ENCODE peak calls at places on chromosome 7, in five cellular contexts. E is CD8-positive, alpha-beta T cell; X is activated effector memory CD4-positive, alpha-beta T cell treated with Interleukin-2 at 50 U/mL for 16 hours; V is amniotic stem cell; G is astrocyte of the spinal cord. R is an unnamed sample.

GRCh38 chr7:16178069-16178468 is 243.3 kb downstream of the CRPPA start:
- DNase-seq in E (no peak), X (no peak), V (no peak), G (no peak), R (no peak)

GRCh38 chr7:113217314-113217713 is 99.0 kb upstream of the SMIM30 start:
- DNase-seq in E (no peak), X (no peak), V (no peak), G (no peak), R (no peak)

GRCh38 chr7:103113164-103113563 is 35.7 kb downstream of the NAPEPLD start:
- DNase-seq in E (no peak), X (no peak), V (peak; percentile 32), G (peak; percentile 96), R (no peak)

GRCh38 chr7:1693419-1693990 is 23.4 kb downstream of the ELFN1 start:
- DNase-seq in E (no peak), X (no peak), V (no peak), G (no peak), R (no peak)

GRCh38 chr7:98027342-98028033 is 37.5 kb upstream of the OCM2 start:
- DNase-seq in E (no peak), X (no peak), V (no peak), G (no peak), R (no peak)

GRCh38 chr7:48074231-48074654 is 14.8 kb upstream of the UPP1 start:
- DNase-seq in E (no peak), X (no peak), V (no peak), G (no peak), R (no peak)

GRCh38 chr7:140719711-140720110 is 23.2 kb downstream of the NDUFB2 start:
- DNase-seq in E (no peak), X (no peak), V (no peak), G (peak; percentile 11), R (no peak)

GRCh38 chr7:70432567-70433001 is 699.4 kb upstream of the GALNT17 start:
- DNase-seq in E (no peak), X (no peak), V (no peak), G (no peak), R (no peak)

GRCh38 chr7:157318015-157318706 is 18.6 kb upstream of the DNAJB6 start:
- DNase-seq in E (no peak), X (no peak), V (no peak), G (peak; percentile 22), R (no peak)

GRCh38 chr7:2314209-2314955 is at the start of gene SNX8:
- DNase-seq in E (peak; percentile 95), X (peak; percentile 95), V (peak; percentile 42), G (peak; percentile 75), R (peak; percentile 92)